ENCODE peak calls at places on chromosomes 11 and 22, in four cellular contexts. J is Daoy, F is NCI-H2081, I is breast epithelium. O is an unnamed sample.

GRCh38 chr22:25051073-25051472 is 98.6 kb downstream of the KIAA1671 start:
- DNase-seq in F (no peak), I (no peak), J (no peak), O (no peak)

GRCh38 chr11:36018967-36019596 is 75.2 kb downstream of the LDLRAD3 start:
- DNase-seq in J (no peak), F (no peak), I (no peak), O (no peak)

GRCh38 chr22:40408718-40409612 is 38.6 kb downstream of the SGSM3 start:
- DNase-seq in I (no peak), J (no peak), F (no peak), O (no peak)

GRCh38 chr11:87304350-87304749 is 266.6 kb downstream of the TMEM135 start:
- DNase-seq in I (no peak), F (no peak), J (no peak), O (no peak)

GRCh38 chr11:71201936-71202597 is 50.3 kb downstream of the SHANK2 start:
- DNase-seq in F (no peak), J (no peak), I (no peak), O (no peak)

GRCh38 chr11:92828576-92828975 is 140.9 kb upstream of the MTNR1B start:
- DNase-seq in I (no peak), F (no peak), J (no peak), O (no peak)

GRCh38 chr11:1699771-1700170 is 2.8 kb downstream of the KRTAP5-6 start:
- DNase-seq in J (no peak), F (no peak), I (no peak), O (no peak)

GRCh38 chr11:75760710-75761493 is 7.7 kb upstream of the DGAT2 start:
- DNase-seq in J (peak), I (no peak), F (no peak), O (no peak)

GRCh38 chr11:35237860-35238715 is 99.1 kb downstream of the CD44 start:
- DNase-seq in J (peak), I (no peak), F (peak), O (no peak)

GRCh38 chr11:32435947-32436750 is 810 bp upstream of the WT1 start:
- DNase-seq in F (no peak), J (peak), I (no peak), O (no peak)

GRCh38 chr11:64638017-64638664 is 47.1 kb downstream of the SLC22A12 start:
- DNase-seq in I (no peak), F (no peak), J (no peak), O (no peak)

GRCh38 chr22:39277135-39277607 is 32.4 kb upstream of the PDGFB start:
- DNase-seq in I (no peak), J (peak), F (no peak), O (no peak)

GRCh38 chr11:83157755-83158473 is 983 bp downstream of the PCF11 start:
- DNase-seq in I (peak), J (peak), F (peak), O (peak)

GRCh38 chr22:42073568-42074152 is 388 bp upstream of the PHETA2 start:
- DNase-seq in F (no peak), J (no peak), I (no peak), O (no peak)

GRCh38 chr22:47582067-47582466 is 819.6 kb downstream of the TBC1D22A start:
- DNase-seq in J (no peak), I (no peak), F (no peak), O (no peak)

GRCh38 chr11:65109231-65110198 is 2.2 kb upstream of the TM7SF2 start:
- DNase-seq in F (no peak), J (no peak), I (no peak), O (no peak)

GRCh38 chr22:29617922-29618629 is 14.6 kb downstream of the NF2 start:
- DNase-seq in J (peak), I (no peak), F (no peak), O (no peak)

GRCh38 chr11:27429740-27430451 is 42.7 kb downstream of the LGR4 start:
- DNase-seq in I (peak), J (peak), F (peak), O (peak)

GRCh38 chr11:92941676-92942571 is 27.5 kb upstream of the MTNR1B start:
- DNase-seq in F (peak), J (no peak), I (no peak), O (no peak)

GRCh38 chr11:102590646-102591045 is 34.5 kb downstream of the MMP20 start:
- DNase-seq in I (no peak), F (no peak), J (no peak), O (no peak)

GRCh38 chr11:59769828-59770227 is 14.7 kb downstream of the STX3 start:
- DNase-seq in J (no peak), F (no peak), I (no peak), O (no peak)

GRCh38 chr22:30408388-30409101 is 11.7 kb downstream of the SEC14L2 start:
- DNase-seq in F (no peak), J (peak), I (no peak), O (no peak)

GRCh38 chr11:28089378-28089777 is 18.6 kb downstream of the KIF18A start:
- DNase-seq in J (no peak), I (no peak), F (no peak), O (no peak)

GRCh38 chr11:59030037-59030436 is 56.1 kb upstream of the GLYATL1B start:
- DNase-seq in F (no peak), J (no peak), I (no peak), O (no peak)

GRCh38 chr11:125319649-125320048 is 155.1 kb downstream of the PKNOX2 start:
- DNase-seq in J (no peak), I (no peak), F (no peak), O (no peak)

GRCh38 chr22:27876684-27877083 is 42.4 kb downstream of the PITPNB start:
- DNase-seq in I (no peak), J (no peak), F (peak), O (no peak)

GRCh38 chr11:66331542-66332370 is 4.5 kb downstream of the RIN1 start:
- DNase-seq in I (no peak), J (no peak), F (no peak), O (no peak)

GRCh38 chr11:86484164-86484794 is 109.6 kb downstream of the CCDC81 start:
- DNase-seq in I (no peak), F (no peak), J (peak), O (no peak)

GRCh38 chr11:77617892-77618291 is 19.7 kb downstream of the CLNS1A start:
- DNase-seq in F (no peak), I (no peak), J (no peak), O (no peak)

GRCh38 chr22:40019681-40020080 is 24.9 kb downstream of the FAM83F start:
- DNase-seq in J (no peak), F (no peak), I (no peak), O (no peak)

GRCh38 chr22:21978564-21979386 is 3.8 kb downstream of the TOP3B start:
- DNase-seq in I (no peak), J (no peak), F (no peak), O (no peak)

GRCh38 chr11:63985812-63986155 is 454 bp upstream of the OTUB1 start:
- DNase-seq in F (no peak), J (no peak), I (no peak), O (no peak)